ENCODE peak calls at places on chromosome 5, in five cellular contexts. L is CD8-positive, alpha-beta T cell; M is neural progenitor cell; O is left cardiac atrium; K is T-helper 2 cell. R is an unnamed sample.
A peak's percentile ranks its signal among the peaks of the same experiment; 100 is the strongest.

GRCh38 chr5:174872271-174872670 is 147.9 kb downstream of the MSX2 start:
- DNase-seq in L (no peak), M (no peak), O (no peak), K (no peak), R (no peak)

GRCh38 chr5:156147948-156148285 is 179.0 kb upstream of the SGCD start:
- DNase-seq in L (no peak), M (no peak), O (no peak), K (no peak), R (no peak)

GRCh38 chr5:180328296-180329137 is 24.6 kb downstream of the GFPT2 start:
- DNase-seq in L (peak; percentile 90), M (peak; percentile 87), O (peak; percentile 84), K (peak; percentile 74), R (peak; percentile 60)

GRCh38 chr5:172140866-172141265 is 47.2 kb downstream of the STK10 start:
- DNase-seq in L (no peak), M (no peak), O (no peak), K (no peak), R (no peak)

GRCh38 chr5:179550511-179551342 is at the start of gene RUFY1:
- DNase-seq in L (peak; percentile 82), M (peak; percentile 84), O (peak; percentile 86), K (peak; percentile 73), R (peak; percentile 79)

GRCh38 chr5:547086-547924 is 23.1 kb upstream of the SLC9A3 start:
- DNase-seq in L (peak; percentile 3), M (no peak), O (peak; percentile 9), K (no peak), R (no peak)

GRCh38 chr5:117204404-117204803 is 629.8 kb upstream of the SEMA6A start:
- DNase-seq in L (no peak), M (no peak), O (no peak), K (no peak), R (no peak)

GRCh38 chr5:144941-145340 is 46.4 kb upstream of the LRRC14B start:
- DNase-seq in L (no peak), M (no peak), O (no peak), K (no peak), R (no peak)

GRCh38 chr5:1930501-1930879 is 47.8 kb upstream of the IRX4 start:
- DNase-seq in L (no peak), M (no peak), O (no peak), K (no peak), R (no peak)

GRCh38 chr5:143749581-143750204 is 62.3 kb upstream of the HMHB1 start:
- DNase-seq in L (no peak), M (no peak), O (no peak), K (no peak), R (no peak)

GRCh38 chr5:132807163-132807838 is 5.8 kb upstream of the SOWAHA start:
- DNase-seq in L (no peak), M (peak; percentile 71), O (no peak), K (no peak), R (no peak)

GRCh38 chr5:163727028-163727427 is 221.6 kb downstream of the MAT2B start:
- DNase-seq in L (no peak), M (no peak), O (no peak), K (no peak), R (no peak)

GRCh38 chr5:159956074-159956473 is 39.8 kb downstream of the ADRA1B start:
- DNase-seq in L (no peak), M (no peak), O (no peak), K (no peak), R (no peak)

GRCh38 chr5:1983919-1984695 is 101.4 kb upstream of the IRX4 start:
- DNase-seq in L (no peak), M (no peak), O (no peak), K (no peak), R (no peak)

GRCh38 chr5:141668601-141669265 is 13.3 kb downstream of the ARAP3 start:
- DNase-seq in L (no peak), M (no peak), O (no peak), K (no peak), R (no peak)

GRCh38 chr5:371811-372555 is 50.5 kb downstream of the AHRR start:
- DNase-seq in L (no peak), M (no peak), O (no peak), K (no peak), R (no peak)

GRCh38 chr5:110757118-110757729 is 18.4 kb downstream of the SLC25A46 start:
- DNase-seq in L (peak; percentile 24), M (peak; percentile 50), O (no peak), K (no peak), R (no peak)